ENCODE peak calls at places on chromosomes 1 and 21, in seven cellular contexts. S is breast epithelium, R is lower leg skin, V is testis, M is uterus, Z is IMR-90, B is prostate gland. K is an unnamed sample.

GRCh38 chr1:145692785-145693443 is 14.3 kb downstream of the PDZK1 start:
- DNase-seq in S (no peak), R (peak), V (no peak), M (no peak), Z (no peak), B (no peak), K (no peak)

GRCh38 chr1:4585216-4585615 is 69.2 kb upstream of the AJAP1 start:
- DNase-seq in S (no peak), R (peak), V (peak), M (no peak), Z (no peak), B (no peak), K (no peak)

GRCh38 chr1:119009300-119009660 is 21.1 kb upstream of the TBX15 start:
- DNase-seq in S (no peak), R (no peak), V (no peak), M (no peak), Z (no peak), B (no peak), K (no peak)

GRCh38 chr1:202940561-202940960 is 13.5 kb upstream of the KLHL12 start:
- DNase-seq in S (no peak), R (no peak), V (no peak), M (no peak), Z (no peak), B (no peak), K (no peak)

GRCh38 chr1:212368073-212368484 is 46.6 kb downstream of the PACC1 start:
- DNase-seq in S (no peak), R (no peak), V (peak), M (peak), Z (peak), B (peak), K (no peak)

GRCh38 chr1:219416598-219417238 is 196.2 kb downstream of the ZC3H11B start:
- DNase-seq in S (no peak), R (no peak), V (peak), M (peak), Z (peak), B (peak), K (peak)

GRCh38 chr1:26994020-26994745 is 691 bp downstream of the TRNP1 start:
- DNase-seq in S (no peak), R (no peak), V (no peak), M (no peak), Z (no peak), B (no peak), K (no peak)

GRCh38 chr1:220761688-220762427 is 13.7 kb downstream of the MTARC2 start:
- DNase-seq in S (no peak), R (no peak), V (no peak), M (no peak), Z (no peak), B (no peak), K (peak)

GRCh38 chr1:230495891-230496385 is 69.8 kb upstream of the PGBD5 start:
- DNase-seq in S (no peak), R (no peak), V (peak), M (no peak), Z (no peak), B (no peak), K (no peak)

GRCh38 chr1:9904571-9904970 is 5.5 kb downstream of the CTNNBIP1 start:
- DNase-seq in S (no peak), R (no peak), V (no peak), M (no peak), Z (peak), B (no peak), K (no peak)

GRCh38 chr21:46182548-46183336 is 1.5 kb downstream of the SPATC1L start:
- DNase-seq in S (peak), R (peak), V (peak), M (no peak), Z (no peak), B (no peak), K (no peak)

GRCh38 chr21:40707271-40707670 is 139.7 kb downstream of the DSCAM start:
- DNase-seq in S (no peak), R (no peak), V (no peak), M (no peak), Z (no peak), B (no peak), K (no peak)
- H3K4me3 ChIP-seq in S (no peak), R (no peak), V (no peak), M (no peak), Z (no peak), B (no peak), K (no peak)

GRCh38 chr1:154419620-154420020 is 14.5 kb downstream of the IL6R start:
- DNase-seq in S (peak), R (peak), V (peak), M (peak), Z (peak), B (peak), K (peak)

GRCh38 chr1:154418898-154419619 is 13.9 kb downstream of the IL6R start:
- DNase-seq in S (no peak), R (no peak), V (no peak), M (no peak), Z (no peak), B (no peak), K (peak)

GRCh38 chr1:154417338-154417608 is 12.1 kb downstream of the IL6R start:
- DNase-seq in S (no peak), R (no peak), V (no peak), M (no peak), Z (no peak), B (no peak), K (no peak)

GRCh38 chr1:154416496-154417337 is 11.6 kb downstream of the IL6R start:
- DNase-seq in S (no peak), R (no peak), V (no peak), M (no peak), Z (no peak), B (no peak), K (no peak)

GRCh38 chr1:154418062-154418897 is 13.1 kb downstream of the IL6R start:
- DNase-seq in S (peak), R (no peak), V (no peak), M (peak), Z (no peak), B (peak), K (peak)
- TF ChIP-seq POLR2A in S (no peak), R (no peak), V (no peak), M (no peak), Z (no peak), B (no peak), K (peak)

DNA sequence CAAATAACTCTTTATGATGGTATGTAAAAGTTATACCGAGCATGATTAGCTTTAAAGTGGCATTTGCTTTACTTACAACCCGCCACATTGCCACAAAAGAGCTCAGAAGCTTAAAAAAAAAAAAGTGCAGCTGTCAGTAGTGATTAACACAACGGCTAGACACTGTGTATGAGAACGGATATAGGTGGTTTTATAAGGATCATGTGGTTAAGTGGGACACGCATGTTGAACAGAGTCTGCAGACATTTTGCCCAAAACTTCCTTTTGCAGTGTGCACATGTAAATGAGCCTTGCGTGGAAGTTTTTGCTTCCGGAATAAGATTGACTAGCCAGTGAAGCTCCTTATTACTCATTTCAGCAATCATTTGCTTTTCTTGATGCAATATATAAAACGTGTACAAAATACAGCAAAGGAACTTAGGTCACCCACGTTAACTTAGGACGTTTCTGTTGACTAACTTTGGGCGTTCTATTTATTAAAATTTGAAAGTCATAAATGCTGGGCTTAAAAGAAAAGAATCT is 58.7 kb upstream of the RGS1 start:
- DNase-seq in S (no peak), R (no peak), V (peak), M (no peak), Z (no peak), B (no peak), K (no peak)
- H3K4me3 ChIP-seq in S (no peak), R (no peak), V (no peak), M (no peak), Z (no peak), B (no peak), K (no peak)

GRCh38 chr1:150576794-150577556 is 2.4 kb downstream of the MCL1 start:
- DNase-seq in S (no peak), R (no peak), V (no peak), M (no peak), Z (peak), B (peak), K (no peak)
- TF ChIP-seq POLR2A in S (peak), R (no peak), V (no peak), M (no peak), Z (no peak), B (no peak), K (peak)

K was measured in right lobe of liver.